ENCODE peak calls at places on chromosomes 11 and 22, in ten cellular contexts. D, R, J, T, Y, V, K, H, B and O are unnamed samples.

GRCh38 chr22:31253949-31254348 is 38.3 kb downstream of the PIK3IP1 start:
- DNase-seq in D (no peak), R (peak; percentile 73), J (no peak), T (no peak), Y (no peak), V (no peak), K (no peak), H (no peak), B (peak; percentile 99), O (peak; percentile 85)

GRCh38 chr11:66866420-66867010 is 9.7 kb downstream of the LRFN4 start:
- DNase-seq in D (no peak), R (no peak), J (no peak), T (no peak), Y (no peak), V (no peak), K (no peak), H (no peak), B (no peak), O (no peak)

GRCh38 chr11:95599959-95600586 is 189.5 kb downstream of the FAM76B start:
- DNase-seq in D (no peak), R (no peak), J (no peak), T (no peak), Y (no peak), V (no peak), K (no peak), H (no peak), B (no peak), O (no peak)

GRCh38 chr11:5123802-5124521 is 14.2 kb downstream of the OR52A5 start:
- DNase-seq in D (peak; percentile 79), R (peak; percentile 65), J (peak; percentile 67), T (peak; percentile 78), Y (peak; percentile 19), V (peak; percentile 76), K (peak; percentile 34), H (peak; percentile 69), B (peak; percentile 62), O (no peak)

GRCh38 chr22:23000657-23001439 is 69.5 kb upstream of the GNAZ start:
- DNase-seq in D (no peak), R (no peak), J (no peak), T (no peak), Y (no peak), V (no peak), K (no peak), H (no peak), B (no peak), O (no peak)

GRCh38 chr22:23289851-23290724 is 109.8 kb downstream of the BCR start:
- DNase-seq in D (peak; percentile 64), R (peak; percentile 76), J (peak; percentile 66), T (peak; percentile 73), Y (peak; percentile 41), V (peak; percentile 62), K (no peak), H (no peak), B (peak; percentile 29), O (no peak)

GRCh38 chr11:32052218-32052617 is 38.7 kb upstream of the RCN1 start:
- DNase-seq in D (peak; percentile 76), R (peak; percentile 40), J (peak; percentile 42), T (peak; percentile 64), Y (peak; percentile 47), V (peak; percentile 58), K (no peak), H (peak; percentile 72), B (peak; percentile 34), O (no peak)

GRCh38 chr11:101127348-101127698 is 2.3 kb downstream of the PGR start:
- DNase-seq in D (no peak), R (no peak), J (peak; percentile 54), T (no peak), Y (peak; percentile 32), V (no peak), K (no peak), H (peak; percentile 66), B (no peak), O (peak; percentile 23)

GRCh38 chr11:46725338-46726205 is 6.6 kb downstream of the F2 start:
- DNase-seq in D (no peak), R (no peak), J (no peak), T (no peak), Y (no peak), V (no peak), K (no peak), H (no peak), B (no peak), O (no peak)

GRCh38 chr11:77198440-77198849 is 70.4 kb downstream of the MYO7A start:
- DNase-seq in D (peak; percentile 10), R (no peak), J (peak; percentile 15), T (peak; percentile 23), Y (peak; percentile 6), V (peak; percentile 10), K (no peak), H (no peak), B (peak; percentile 20), O (peak; percentile 18)

GRCh38 chr22:37199839-37200161 is 11.8 kb upstream of the C1QTNF6 start:
- DNase-seq in D (no peak), R (peak; percentile 70), J (no peak), T (no peak), Y (no peak), V (no peak), K (no peak), H (no peak), B (peak; percentile 21), O (no peak)

GRCh38 chr11:74138572-74138971 is 32.2 kb downstream of the C2CD3 start:
- DNase-seq in D (peak; percentile 91), R (peak; percentile 48), J (peak; percentile 41), T (peak; percentile 96), Y (peak; percentile 26), V (peak; percentile 99), K (peak; percentile 89), H (no peak), B (peak; percentile 98), O (no peak)

GRCh38 chr22:24517446-24517845 is 22.3 kb downstream of the UPB1 start:
- DNase-seq in D (no peak), R (no peak), J (no peak), T (no peak), Y (no peak), V (no peak), K (no peak), H (no peak), B (no peak), O (no peak)

GRCh38 chr11:74325649-74326645 is 14.5 kb upstream of the P4HA3 start:
- DNase-seq in D (peak; percentile 96), R (peak; percentile 66), J (peak; percentile 93), T (peak; percentile 94), Y (peak; percentile 69), V (peak; percentile 94), K (peak; percentile 86), H (no peak), B (no peak), O (no peak)

DNA sequence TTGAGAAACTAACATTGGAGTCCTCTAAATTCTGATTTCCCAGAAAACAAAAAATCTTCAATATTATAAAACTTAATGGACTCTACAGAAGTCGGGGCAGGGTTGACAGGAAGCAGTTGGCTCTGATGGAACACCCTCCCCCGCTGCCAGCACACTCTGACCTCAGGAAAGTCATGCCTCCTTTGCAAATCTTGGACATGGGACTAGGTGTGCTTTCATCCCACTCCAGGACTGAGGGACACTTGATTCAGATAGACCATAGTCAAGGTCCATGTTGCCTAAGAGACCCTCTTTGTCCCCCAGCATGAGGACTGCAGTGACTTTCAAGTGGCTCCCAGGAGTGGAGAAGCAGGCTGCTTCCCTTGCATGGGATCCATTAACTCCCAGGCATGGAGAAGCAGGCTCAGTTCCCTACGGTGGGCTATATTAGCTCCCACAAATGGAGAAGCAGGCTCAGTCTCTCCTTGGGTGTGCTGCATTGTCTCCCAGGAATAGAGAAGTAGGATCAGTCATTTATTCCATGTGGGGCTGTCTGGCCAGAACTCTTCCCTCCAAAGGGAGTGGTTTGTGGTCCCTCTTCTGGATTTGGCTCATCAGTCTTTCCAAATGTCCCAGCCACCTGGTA is 38.3 kb downstream of the C22orf31 start:
- DNase-seq in D (no peak), R (no peak), J (no peak), T (no peak), Y (no peak), V (no peak), K (no peak), H (no peak), B (no peak), O (no peak)
- TF ChIP-seq CTCF in D (no peak), R (no peak), J (no peak), T (no peak), Y (no peak), V (no peak), K (no peak), H (no peak), B (no peak), O (no peak)

GRCh38 chr11:108117746-108118371 is 3.5 kb upstream of the ACAT1 start:
- DNase-seq in D (peak; percentile 78), R (no peak), J (no peak), T (peak; percentile 77), Y (no peak), V (peak; percentile 76), K (peak; percentile 43), H (no peak), B (peak; percentile 61), O (no peak)
- TF ChIP-seq CTCF in D (peak; percentile 53), R (peak; percentile 48), J (peak; percentile 45), T (peak; percentile 63), Y (peak; percentile 34), V (peak; percentile 69), K (peak; percentile 50), H (peak; percentile 75), B (peak; percentile 42), O (peak; percentile 33)

GRCh38 chr11:99687320-99687719 is 666.6 kb downstream of the CNTN5 start:
- DNase-seq in D (peak; percentile 6), R (no peak), J (no peak), T (no peak), Y (no peak), V (no peak), K (no peak), H (no peak), B (no peak), O (no peak)
- TF ChIP-seq CTCF in D (no peak), R (no peak), J (no peak), T (no peak), Y (no peak), V (peak; percentile 25), K (no peak), H (no peak), B (no peak), O (no peak)

GRCh38 chr11:64095286-64095825 is 59.6 kb downstream of the FLRT1 start:
- DNase-seq in D (no peak), R (no peak), J (no peak), T (no peak), Y (no peak), V (peak; percentile 6), K (no peak), H (no peak), B (no peak), O (no peak)

GRCh38 chr11:64093233-64094039 is 57.7 kb downstream of the FLRT1 start:
- DNase-seq in D (no peak), R (no peak), J (peak; percentile 30), T (no peak), Y (no peak), V (no peak), K (no peak), H (no peak), B (no peak), O (no peak)

GRCh38 chr11:64095949-64096348 is 60.2 kb downstream of the FLRT1 start:
- DNase-seq in D (no peak), R (no peak), J (no peak), T (no peak), Y (no peak), V (no peak), K (no peak), H (no peak), B (no peak), O (no peak)

GRCh38 chr11:64092761-64093136 is 57.0 kb downstream of the FLRT1 start:
- DNase-seq in D (no peak), R (no peak), J (no peak), T (no peak), Y (no peak), V (no peak), K (no peak), H (no peak), B (no peak), O (no peak)

GRCh38 chr11:64094463-64095223 is 58.9 kb downstream of the FLRT1 start:
- DNase-seq in D (peak; percentile 66), R (no peak), J (peak; percentile 87), T (peak; percentile 77), Y (no peak), V (peak; percentile 81), K (no peak), H (no peak), B (peak; percentile 67), O (peak; percentile 31)
- TF ChIP-seq CTCF in D (no peak), R (no peak), J (no peak), T (no peak), Y (no peak), V (no peak), K (no peak), H (no peak), B (no peak), O (no peak)